ENCODE peak calls at places on chromosomes 3 and 15, in ten cellular contexts. C is stomach; Z is tibial nerve; B is CD8-positive, alpha-beta T cell; N is CD4-positive, alpha-beta T cell; U is pancreas; Q is neural progenitor cell; J is IMR-90; O is tibial artery; X is A549. W is an unnamed sample.

GRCh38 chr3:24128195-24129005 is 183.3 kb downstream of the NR1D2 start:
- DNase-seq in Z (no peak), B (no peak), C (no peak), O (no peak), X (peak; percentile 16), N (no peak), Q (no peak), U (no peak), J (peak; percentile 43), W (no peak)

GRCh38 chr3:197010556-197011351 is 18.9 kb downstream of the MELTF start:
- DNase-seq in N (no peak), Q (no peak), C (no peak), X (no peak), B (no peak), U (no peak), Z (no peak), O (no peak), J (no peak), W (no peak)

GRCh38 chr3:115699741-115700140 is 76.4 kb downstream of the GAP43 start:
- DNase-seq in J (peak; percentile 56), Z (no peak), Q (no peak), O (no peak), N (no peak), U (no peak), B (no peak), X (no peak), C (no peak), W (no peak)

GRCh38 chr15:65804252-65804931 is 12.3 kb upstream of the DENND4A start:
- DNase-seq in U (no peak), X (no peak), Z (no peak), C (no peak), J (peak; percentile 63), Q (no peak), N (no peak), B (no peak), O (no peak), W (no peak)

GRCh38 chr15:82875411-82876003 is 66.1 kb downstream of the WHAMM start:
- DNase-seq in N (no peak), O (no peak), J (peak; percentile 86), U (no peak), Z (no peak), X (no peak), Q (no peak), B (no peak), C (no peak), W (no peak)

GRCh38 chr3:105866656-105867653 is 1.9 kb downstream of the CBLB start:
- DNase-seq in X (no peak), U (no peak), J (peak; percentile 40), C (no peak), Z (peak; percentile 40), O (peak; percentile 40), Q (peak; percentile 7), N (no peak), B (peak; percentile 24), W (no peak)

GRCh38 chr3:21752749-21753347 is 1.8 kb upstream of the ZNF385D start:
- DNase-seq in B (no peak), Q (peak; percentile 74), Z (no peak), J (peak; percentile 49), X (peak; percentile 30), O (peak; percentile 26), N (no peak), C (no peak), U (no peak), W (no peak)

GRCh38 chr3:123733341-123733740 is 148.5 kb upstream of the HACD2 start:
- DNase-seq in Z (no peak), Q (no peak), N (no peak), O (no peak), C (no peak), U (no peak), X (no peak), J (no peak), B (no peak), W (no peak)

GRCh38 chr3:4794798-4795197 is 184.4 kb upstream of the BHLHE40 start:
- DNase-seq in C (no peak), U (no peak), Z (no peak), X (no peak), Q (no peak), N (no peak), B (no peak), O (no peak), J (no peak), W (no peak)

GRCh38 chr3:178518660-178519396 is 17.4 kb upstream of the KCNMB2 start:
- DNase-seq in J (no peak), N (no peak), U (no peak), Q (no peak), Z (no peak), X (no peak), C (no peak), O (no peak), B (no peak), W (no peak)

GRCh38 chr15:37135225-37135624 is 34.9 kb upstream of the MEIS2 start:
- DNase-seq in C (no peak), Q (peak; percentile 20), Z (no peak), O (no peak), J (no peak), X (no peak), U (no peak), N (no peak), B (no peak), W (no peak)

DNA sequence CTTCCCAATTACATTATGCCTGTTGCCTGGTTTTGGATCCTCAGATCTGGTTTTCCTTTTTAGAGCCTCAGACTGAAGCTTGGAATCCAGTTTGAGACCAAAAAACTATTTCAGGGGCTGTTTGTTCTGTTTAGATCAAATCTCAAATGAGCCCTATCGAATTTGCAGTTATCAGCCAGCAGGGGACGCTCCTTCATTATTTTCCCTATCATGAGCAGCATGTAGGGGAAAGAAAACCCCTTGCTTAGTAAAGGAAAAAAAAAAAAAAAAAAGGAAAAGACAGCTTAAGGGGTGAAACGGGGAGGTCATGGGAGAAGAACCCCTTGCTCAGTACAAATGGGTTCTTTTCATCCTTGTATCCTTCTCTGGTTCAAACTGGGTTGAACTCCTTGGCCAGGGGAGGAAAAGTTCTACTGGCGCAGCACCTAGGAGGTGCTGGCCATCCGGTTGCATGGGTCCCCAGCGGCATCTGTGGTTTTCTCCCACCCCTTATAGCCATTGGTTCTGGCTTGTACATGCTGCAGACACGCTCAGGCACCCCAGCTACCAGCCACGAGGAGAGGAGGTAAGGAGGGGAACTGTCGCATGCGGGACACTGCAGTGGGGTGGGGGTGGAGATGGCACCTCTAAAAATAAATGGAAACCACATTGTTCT is 1375.1 kb upstream of the ALCAM start:
- DNase-seq in X (peak; percentile 14), N (no peak), U (no peak), Q (peak; percentile 51), J (no peak), B (no peak), C (no peak), Z (no peak), O (no peak), W (no peak)
- TF ChIP-seq CTCF in X (peak; percentile 16), N (no peak), U (no peak), Q (peak; percentile 76), J (peak; percentile 31), B (no peak), C (no peak), Z (no peak), O (no peak), W (no peak)

GRCh38 chr3:176159796-176160195 is 1037.5 kb downstream of the TBL1XR1 start:
- DNase-seq in Z (no peak), C (no peak), Q (no peak), U (no peak), O (no peak), N (no peak), X (no peak), J (peak; percentile 28), B (no peak), W (no peak)
- H3K9me3 ChIP-seq in Z (no peaks in the 10 kb centered on the region), C (no peaks in the 10 kb centered on the region), Q (no peaks in the 10 kb centered on the region), U (no peaks in the 10 kb centered on the region), O (no peaks in the 10 kb centered on the region), N (peaks cover 4% of the 10 kb centered on the region), X (no peaks in the 10 kb centered on the region), J (no peaks in the 10 kb centered on the region), B (no peaks in the 10 kb centered on the region), W (no peaks in the 10 kb centered on the region)

GRCh38 chr15:84901540-84901939 is 17.1 kb downstream of the SLC28A1 start:
- DNase-seq in C (no peak), J (no peak), O (no peak), N (no peak), U (no peak), Z (no peak), Q (no peak), X (no peak), B (no peak), W (no peak)

GRCh38 chr15:84907731-84908130 is 23.3 kb downstream of the SLC28A1 start:
- DNase-seq in Q (no peak), O (no peak), J (no peak), C (no peak), B (no peak), N (no peak), U (no peak), X (no peak), Z (no peak), W (no peak)

GRCh38 chr15:84904409-84904808 is 19.9 kb downstream of the SLC28A1 start:
- DNase-seq in J (no peak), O (no peak), X (no peak), Q (no peak), B (no peak), U (no peak), Z (no peak), C (no peak), N (no peak), W (no peak)

GRCh38 chr15:84905016-84905916 is 20.8 kb downstream of the SLC28A1 start:
- DNase-seq in N (no peak), X (no peak), Z (no peak), O (no peak), C (no peak), J (no peak), U (no peak), B (no peak), Q (no peak), W (no peak)

GRCh38 chr15:84903751-84904150 is 19.3 kb downstream of the SLC28A1 start:
- DNase-seq in N (no peak), J (no peak), B (no peak), O (no peak), U (no peak), Q (no peak), X (no peak), C (no peak), Z (no peak), W (no peak)
- TF ChIP-seq CTCF in N (no peak), J (no peak), B (no peak), O (no peak), U (no peak), Q (no peak), X (no peak), C (no peak), Z (no peak), W (no peak)

GRCh38 chr3:58688563-58688962 is 22.0 kb upstream of the FAM3D start:
- DNase-seq in U (no peak), O (no peak), X (no peak), J (no peak), B (no peak), Z (no peak), N (no peak), C (no peak), Q (no peak), W (no peak)
- H3K9me3 ChIP-seq in U (no peaks in the 10 kb centered on the region), O (no peaks in the 10 kb centered on the region), X (peaks cover 8% of the 10 kb centered on the region), J (peaks cover 6% of the 10 kb centered on the region), B (no peaks in the 10 kb centered on the region), Z (peaks cover 16% of the 10 kb centered on the region), N (peaks cover 6% of the 10 kb centered on the region), C (peaks cover 11% of the 10 kb centered on the region), Q (peaks cover 24% of the 10 kb centered on the region), W (no peaks in the 10 kb centered on the region)